ENCODE peak calls at places on chromosomes 3 and 15, in ten cellular contexts. P is aorta; S is CD8-positive, alpha-beta T cell; L is upper lobe of right lung; X is transverse colon; H is lung; U is lower lobe of right lung; T is body of pancreas; I is left lung; G is small intestine. A is an unnamed sample. For H3K9me3, H3K36me3 and H3K27me3, the result is how much of the 10 kb centered on the place peaks cover.

GRCh38 chr15:52139599-52140462 is 27.3 kb upstream of the BCL2L10 start:
- DNase-seq in P (peak), S (peak), L (peak), X (peak), H (peak), U (peak), T (peak), I (peak), G (peak), A (peak)

GRCh38 chr3:7621645-7622044 is 760.7 kb downstream of the GRM7 start:
- DNase-seq in P (no peak), S (no peak), L (no peak), X (no peak), H (no peak), U (no peak), T (no peak), I (no peak), G (no peak), A (no peak)

GRCh38 chr3:130820976-130821375 is 72.9 kb upstream of the ATP2C1 start:
- DNase-seq in P (no peak), S (no peak), L (no peak), X (no peak), H (peak), U (peak), T (peak), I (no peak), G (peak), A (no peak)

GRCh38 chr3:82000773-82001172 is 239.3 kb upstream of the GBE1 start:
- DNase-seq in P (no peak), S (no peak), L (no peak), X (no peak), H (no peak), U (no peak), T (peak), I (no peak), G (no peak), A (no peak)

GRCh38 chr3:47370887-47371697 is 9.7 kb upstream of the PTPN23 start:
- DNase-seq in P (no peak), S (no peak), L (no peak), X (peak), H (no peak), U (no peak), T (no peak), I (no peak), G (peak), A (no peak)

GRCh38 chr3:191176038-191176437 is 23.0 kb upstream of the OSTN start:
- DNase-seq in P (no peak), S (no peak), L (no peak), X (no peak), H (no peak), U (no peak), T (no peak), I (no peak), G (no peak), A (no peak)

GRCh38 chr15:97037080-97037479 is 706.6 kb downstream of the NR2F2 start:
- DNase-seq in P (no peak), S (no peak), L (no peak), X (no peak), H (no peak), U (no peak), T (no peak), I (no peak), G (no peak), A (no peak)

GRCh38 chr3:51343918-51344687 is 41.0 kb upstream of the MANF start:
- DNase-seq in P (no peak), S (no peak), L (no peak), X (no peak), H (no peak), U (no peak), T (no peak), I (no peak), G (no peak), A (peak)

GRCh38 chr3:5466752-5467151 is 279.2 kb downstream of the EDEM1 start:
- DNase-seq in P (no peak), S (no peak), L (no peak), X (no peak), H (no peak), U (no peak), T (no peak), I (no peak), G (no peak), A (no peak)

GRCh38 chr3:151838574-151839312 is 24.8 kb downstream of the AADAC start:
- DNase-seq in P (no peak), S (peak), L (no peak), X (peak), H (peak), U (no peak), T (peak), I (no peak), G (peak), A (peak)

GRCh38 chr15:74891469-74891868 is 1.6 kb downstream of the MPI start:
- DNase-seq in P (no peak), S (no peak), L (no peak), X (peak), H (no peak), U (no peak), T (peak), I (no peak), G (peak), A (no peak)
- H3K9me3 ChIP-seq in P (under half), S (under half), L (under half), X (under half), H (under half), U (under half), T (under half), I (under half), G (under half), A (under half)

GRCh38 chr15:65101418-65101890 is 13.5 kb downstream of the UBAP1L start:
- DNase-seq in P (peak), S (peak), L (peak), X (peak), H (peak), U (peak), T (peak), I (no peak), G (peak), A (peak)
- H3K36me3 ChIP-seq in P (under half), S (under half), L (half or more), X (under half), H (under half), U (half or more), T (under half), I (half or more), G (under half), A (half or more)

GRCh38 chr15:58355965-58356358 is 75.8 kb upstream of the LIPC start:
- DNase-seq in P (no peak), S (no peak), L (no peak), X (no peak), H (no peak), U (no peak), T (no peak), I (no peak), G (no peak), A (no peak)
- H3K27me3 ChIP-seq in P (under half), S (under half), L (under half), X (under half), H (under half), U (under half), T (under half), I (under half), G (under half), A (under half)

DNA sequence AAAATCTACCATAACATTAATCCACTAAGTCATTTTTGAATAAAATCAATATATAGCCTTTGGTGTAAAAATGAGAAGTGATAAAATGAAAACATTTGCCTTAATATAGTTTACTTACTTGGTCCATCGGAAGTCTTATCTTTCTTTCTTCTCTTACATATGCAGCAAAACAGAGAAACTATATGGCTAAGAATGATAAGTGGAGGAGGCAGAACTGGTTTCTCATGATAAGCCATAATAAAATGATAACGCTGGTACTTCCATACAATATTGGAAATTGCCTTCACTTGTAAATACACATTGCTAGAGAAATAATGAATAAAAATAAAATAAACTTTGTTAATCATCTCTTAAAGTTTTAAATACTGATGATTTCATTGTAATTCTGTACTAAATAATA is 47.8 kb upstream of the USP50 start:
- DNase-seq in P (no peak), S (no peak), L (no peak), X (no peak), H (no peak), U (no peak), T (no peak), I (no peak), G (no peak), A (no peak)
- H3K9me3 ChIP-seq in P (under half), S (under half), L (under half), X (under half), H (under half), U (under half), T (under half), I (under half), G (under half), A (under half)

GRCh38 chr15:74955796-74956647 is 550 bp downstream of the RPP25 start:
- DNase-seq in P (peak), S (peak), L (peak), X (peak), H (peak), U (peak), T (peak), I (peak), G (peak), A (peak)
- H3K36me3 ChIP-seq in P (under half), S (under half), L (under half), X (under half), H (under half), U (under half), T (under half), I (under half), G (under half), A (under half)